ENCODE peak calls at places on chromosomes 7 and 10, in eight cellular contexts. Y is GM06990, I is epithelial cell of esophagus, V is KG1, A is COLO829, P is GM04504, J is HTR-8/SVneo, H is GM12891. G is an unnamed sample.

GRCh38 chr10:97960269-97960869 is 70.1 kb downstream of the CRTAC1 start:
- DNase-seq in Y (no peak), I (no peak), V (no peak), A (no peak), P (no peak), J (no peak), H (no peak), G (no peak)

GRCh38 chr7:17856251-17856650 is 84.0 kb downstream of the SNX13 start:
- DNase-seq in Y (no peak), I (no peak), V (no peak), A (no peak), P (no peak), J (no peak), H (no peak), G (no peak)

GRCh38 chr7:141563956-141564623 is 12.9 kb downstream of the AGK start:
- DNase-seq in Y (no peak), I (peak; percentile 6), V (peak; percentile 1), A (no peak), P (no peak), J (no peak), H (no peak), G (no peak)

GRCh38 chr10:329361-330099 is 194.3 kb downstream of the ZMYND11 start:
- DNase-seq in Y (no peak), I (peak; percentile 93), V (peak; percentile 33), A (peak; percentile 62), P (peak; percentile 92), J (peak; percentile 80), H (no peak), G (no peak)

GRCh38 chr10:76248781-76249180 is 817.4 kb downstream of the LRMDA start:
- DNase-seq in Y (no peak), I (no peak), V (no peak), A (no peak), P (no peak), J (no peak), H (no peak), G (no peak)

GRCh38 chr7:93949468-93949867 is 27.9 kb downstream of the GNG11 start:
- DNase-seq in Y (no peak), I (peak; percentile 44), V (no peak), A (peak; percentile 42), P (peak; percentile 71), J (peak; percentile 23), H (no peak), G (peak; percentile 31)

GRCh38 chr7:157483971-157484410 is 147.2 kb downstream of the DNAJB6 start:
- DNase-seq in Y (no peak), I (no peak), V (no peak), A (no peak), P (no peak), J (no peak), H (no peak), G (no peak)

GRCh38 chr7:120218702-120219101 is 54.3 kb upstream of the KCND2 start:
- DNase-seq in Y (no peak), I (no peak), V (no peak), A (no peak), P (no peak), J (no peak), H (no peak), G (no peak)

GRCh38 chr10:16611037-16611436 is 89.4 kb upstream of the C1QL3 start:
- DNase-seq in Y (no peak), I (no peak), V (no peak), A (no peak), P (no peak), J (no peak), H (no peak), G (no peak)

GRCh38 chr10:93481931-93482834 is at the start of gene MYOF:
- DNase-seq in Y (peak; percentile 47), I (peak; percentile 91), V (peak; percentile 61), A (peak; percentile 68), P (peak; percentile 80), J (no peak), H (peak; percentile 29), G (peak; percentile 92)

GRCh38 chr7:94303736-94304135 is 91.0 kb upstream of the COL1A2 start:
- DNase-seq in Y (no peak), I (no peak), V (no peak), A (no peak), P (no peak), J (no peak), H (no peak), G (no peak)

GRCh38 chr7:17369686-17370426 is 71.4 kb downstream of the AHR start:
- DNase-seq in Y (no peak), I (peak; percentile 93), V (peak; percentile 63), A (no peak), P (peak; percentile 80), J (peak; percentile 67), H (no peak), G (no peak)

GRCh38 chr10:10797467-10797866 is 220.2 kb upstream of the CELF2 start:
- DNase-seq in Y (no peak), I (no peak), V (no peak), A (no peak), P (no peak), J (no peak), H (no peak), G (no peak)

GRCh38 chr7:42014625-42015412 is 222.2 kb downstream of the GLI3 start:
- DNase-seq in Y (peak; percentile 28), I (peak; percentile 61), V (peak; percentile 14), A (peak; percentile 35), P (no peak), J (peak; percentile 18), H (peak; percentile 16), G (peak; percentile 29)

GRCh38 chr10:46287846-46288480 is 1.2 kb downstream of the ANTXRL start:
- DNase-seq in Y (no peak), I (peak; percentile 88), V (no peak), A (no peak), P (no peak), J (no peak), H (no peak), G (no peak)

GRCh38 chr7:143479055-143479766 is 1.5 kb downstream of the TAS2R41 start:
- DNase-seq in Y (no peak), I (no peak), V (no peak), A (no peak), P (peak; percentile 58), J (no peak), H (no peak), G (no peak)

GRCh38 chr10:15483215-15483970 is 112.3 kb upstream of the FAM171A1 start:
- DNase-seq in Y (no peak), I (no peak), V (no peak), A (no peak), P (no peak), J (no peak), H (no peak), G (no peak)

GRCh38 chr10:80165173-80165572 is 32.6 kb downstream of the PLAC9 start:
- DNase-seq in Y (no peak), I (peak; percentile 89), V (no peak), A (no peak), P (no peak), J (peak; percentile 36), H (no peak), G (no peak)

GRCh38 chr7:150345012-150345411 is 3.6 kb upstream of the RARRES2 start:
- DNase-seq in Y (no peak), I (no peak), V (no peak), A (no peak), P (peak; percentile 77), J (no peak), H (no peak), G (no peak)

GRCh38 chr10:101781655-101781983 is 1.6 kb downstream of the NPM3 start:
- DNase-seq in Y (no peak), I (no peak), V (no peak), A (no peak), P (no peak), J (no peak), H (no peak), G (no peak)

GRCh38 chr7:1087952-1088920 is at the start of gene GPER1:
- DNase-seq in Y (no peak), I (peak; percentile 15), V (no peak), A (peak; percentile 75), P (no peak), J (no peak), H (no peak), G (no peak)

GRCh38 chr7:47040795-47041194 is 541.1 kb downstream of the TNS3 start:
- DNase-seq in Y (no peak), I (no peak), V (no peak), A (no peak), P (no peak), J (no peak), H (no peak), G (no peak)

GRCh38 chr7:44964831-44965440 is 13.9 kb downstream of the MYO1G start:
- DNase-seq in Y (no peak), I (no peak), V (no peak), A (no peak), P (no peak), J (no peak), H (no peak), G (no peak)

GRCh38 chr10:74593470-74593869 is 232.9 kb upstream of the KAT6B start:
- DNase-seq in Y (no peak), I (peak; percentile 71), V (no peak), A (no peak), P (peak; percentile 62), J (no peak), H (no peak), G (no peak)

GRCh38 chr10:99743841-99744240 is 11.8 kb downstream of the CUTC start:
- DNase-seq in Y (no peak), I (no peak), V (no peak), A (no peak), P (no peak), J (no peak), H (no peak), G (no peak)

GRCh38 chr10:102672822-102673200 is 28.5 kb downstream of the TRIM8 start:
- DNase-seq in Y (no peak), I (no peak), V (no peak), A (no peak), P (no peak), J (no peak), H (no peak), G (no peak)

GRCh38 chr10:43398939-43399871 is 9.8 kb downstream of the HNRNPF start:
- DNase-seq in Y (no peak), I (no peak), V (no peak), A (no peak), P (no peak), J (no peak), H (no peak), G (no peak)

GRCh38 chr10:42984761-42985325 is 92.0 kb upstream of the RET start:
- DNase-seq in Y (no peak), I (no peak), V (no peak), A (no peak), P (no peak), J (no peak), H (no peak), G (no peak)

G was measured in foreskin melanocyte.